ENCODE peak calls at places on chromosomes 11 and 22, in five cellular contexts. One of them, this sample, is unnamed.

GRCh38 chr11:78727816-78728215 is 153.2 kb upstream of the NARS2 start:
- DNase-seq in MM.1S: no peak
- DNase-seq in amniotic stem cell: no peak
- DNase-seq in Calu3: no peak
- DNase-seq in lower leg skin: no peak
- DNase-seq in this sample: no peak

GRCh38 chr11:119721129-119722120 is 7.6 kb downstream of the NECTIN1 start:
- DNase-seq in Calu3: peak
- DNase-seq in amniotic stem cell: no peak
- DNase-seq in lower leg skin: no peak
- DNase-seq in MM.1S: no peak
- DNase-seq in this sample: peak

GRCh38 chr11:125082611-125083311 is 19.7 kb downstream of the SLC37A2 start:
- DNase-seq in MM.1S: no peak
- DNase-seq in amniotic stem cell: no peak
- DNase-seq in Calu3: peak
- DNase-seq in lower leg skin: no peak
- DNase-seq in this sample: no peak

GRCh38 chr11:57779275-57779674 is 17.7 kb downstream of the CTNND1 start:
- DNase-seq in Calu3: peak
- DNase-seq in amniotic stem cell: no peak
- DNase-seq in MM.1S: no peak
- DNase-seq in lower leg skin: no peak
- DNase-seq in this sample: no peak

GRCh38 chr11:109027851-109028250 is 363.0 kb downstream of the DDX10 start:
- DNase-seq in Calu3: no peak
- DNase-seq in amniotic stem cell: no peak
- DNase-seq in MM.1S: no peak
- DNase-seq in lower leg skin: no peak
- DNase-seq in this sample: no peak

GRCh38 chr11:75536786-75537629 is 11.3 kb upstream of the GDPD5 start:
- DNase-seq in lower leg skin: no peak
- DNase-seq in MM.1S: no peak
- DNase-seq in Calu3: peak
- DNase-seq in amniotic stem cell: no peak
- DNase-seq in this sample: no peak

GRCh38 chr11:77150836-77151235 is 22.8 kb downstream of the MYO7A start:
- DNase-seq in amniotic stem cell: no peak
- DNase-seq in MM.1S: no peak
- DNase-seq in Calu3: no peak
- DNase-seq in lower leg skin: no peak
- DNase-seq in this sample: no peak

GRCh38 chr11:128940156-128940555 is 2.5 kb downstream of the TP53AIP1 start:
- DNase-seq in lower leg skin: no peak
- DNase-seq in MM.1S: peak
- DNase-seq in Calu3: no peak
- DNase-seq in amniotic stem cell: no peak
- DNase-seq in this sample: no peak

GRCh38 chr22:37686002-37686982 is at the start of gene NOL12:
- DNase-seq in amniotic stem cell: peak
- DNase-seq in lower leg skin: peak
- DNase-seq in MM.1S: peak
- DNase-seq in Calu3: peak
- DNase-seq in this sample: peak

GRCh38 chr11:126588630-126589491 is 233.4 kb downstream of the ST3GAL4 start:
- DNase-seq in amniotic stem cell: no peak
- DNase-seq in Calu3: no peak
- DNase-seq in MM.1S: no peak
- DNase-seq in lower leg skin: no peak
- DNase-seq in this sample: no peak

GRCh38 chr11:68002943-68003845 is 703 bp downstream of the UNC93B1 start:
- DNase-seq in amniotic stem cell: no peak
- DNase-seq in lower leg skin: no peak
- DNase-seq in Calu3: peak
- DNase-seq in MM.1S: peak
- DNase-seq in this sample: peak

GRCh38 chr11:66007201-66007634 is 4.6 kb upstream of the CST6 start:
- DNase-seq in amniotic stem cell: no peak
- DNase-seq in MM.1S: no peak
- DNase-seq in lower leg skin: no peak
- DNase-seq in Calu3: no peak
- DNase-seq in this sample: no peak

GRCh38 chr22:24162377-24162927 is 18.8 kb upstream of the SUSD2 start:
- DNase-seq in amniotic stem cell: no peak
- DNase-seq in lower leg skin: no peak
- DNase-seq in Calu3: no peak
- DNase-seq in MM.1S: no peak
- DNase-seq in this sample: no peak

GRCh38 chr11:36075053-36075452 is 131.2 kb downstream of the LDLRAD3 start:
- DNase-seq in Calu3: no peak
- DNase-seq in MM.1S: no peak
- DNase-seq in amniotic stem cell: peak
- DNase-seq in lower leg skin: no peak
- DNase-seq in this sample: no peak

GRCh38 chr22:32501797-32502290 is 27.2 kb downstream of the FBXO7 start:
- DNase-seq in lower leg skin: no peak
- DNase-seq in MM.1S: no peak
- DNase-seq in amniotic stem cell: no peak
- DNase-seq in Calu3: no peak
- DNase-seq in this sample: no peak

GRCh38 chr11:122851366-122852011 is 13.2 kb downstream of the CRTAM start:
- DNase-seq in lower leg skin: no peak
- DNase-seq in Calu3: no peak
- DNase-seq in MM.1S: peak
- DNase-seq in amniotic stem cell: no peak
- DNase-seq in this sample: peak

GRCh38 chr11:88363004-88363403 is 25.5 kb upstream of the CTSC start:
- DNase-seq in amniotic stem cell: no peak
- DNase-seq in Calu3: no peak
- DNase-seq in MM.1S: no peak
- DNase-seq in lower leg skin: no peak
- DNase-seq in this sample: no peak

GRCh38 chr11:132158696-132159095 is 788.3 kb downstream of the NTM start:
- DNase-seq in amniotic stem cell: no peak
- DNase-seq in lower leg skin: no peak
- DNase-seq in Calu3: no peak
- DNase-seq in MM.1S: no peak
- DNase-seq in this sample: no peak

GRCh38 chr11:14538271-14538925 is 18.2 kb upstream of the PSMA1 start:
- DNase-seq in lower leg skin: no peak
- DNase-seq in amniotic stem cell: no peak
- DNase-seq in Calu3: no peak
- DNase-seq in MM.1S: no peak
- DNase-seq in this sample: no peak

GRCh38 chr11:22208151-22208858 is 15.4 kb downstream of the ANO5 start:
- DNase-seq in MM.1S: no peak
- DNase-seq in lower leg skin: no peak
- DNase-seq in amniotic stem cell: no peak
- DNase-seq in Calu3: no peak
- DNase-seq in this sample: no peak

GRCh38 chr22:20653795-20654342 is 120.0 kb upstream of the SERPIND1 start:
- DNase-seq in lower leg skin: no peak
- DNase-seq in Calu3: no peak
- DNase-seq in MM.1S: no peak
- DNase-seq in amniotic stem cell: no peak
- DNase-seq in this sample: no peak

GRCh38 chr11:34065505-34066203 is 14.1 kb downstream of the CAPRIN1 start:
- DNase-seq in Calu3: no peak
- DNase-seq in lower leg skin: no peak
- DNase-seq in amniotic stem cell: no peak
- DNase-seq in MM.1S: no peak
- DNase-seq in this sample: no peak

GRCh38 chr22:42754658-42755057 is 34.0 kb upstream of the A4GALT start:
- DNase-seq in Calu3: peak
- DNase-seq in lower leg skin: no peak
- DNase-seq in MM.1S: no peak
- DNase-seq in amniotic stem cell: no peak
- DNase-seq in this sample: peak

GRCh38 chr11:126594921-126595367 is 239.5 kb downstream of the ST3GAL4 start:
- DNase-seq in Calu3: no peak
- DNase-seq in lower leg skin: no peak
- DNase-seq in MM.1S: no peak
- DNase-seq in amniotic stem cell: no peak
- DNase-seq in this sample: no peak

GRCh38 chr11:103358251-103358650 is 249.0 kb downstream of the DYNC2H1 start:
- DNase-seq in amniotic stem cell: no peak
- DNase-seq in lower leg skin: no peak
- DNase-seq in MM.1S: no peak
- DNase-seq in Calu3: no peak
- DNase-seq in this sample: no peak

GRCh38 chr11:131615611-131616010 is 245.2 kb downstream of the NTM start:
- DNase-seq in amniotic stem cell: no peak
- DNase-seq in Calu3: no peak
- DNase-seq in MM.1S: no peak
- DNase-seq in lower leg skin: no peak
- DNase-seq in this sample: no peak

GRCh38 chr11:16610738-16611388 is 127.6 kb upstream of the C11orf58 start:
- DNase-seq in MM.1S: no peak
- DNase-seq in Calu3: no peak
- DNase-seq in lower leg skin: no peak
- DNase-seq in amniotic stem cell: no peak
- DNase-seq in this sample: no peak

GRCh38 chr11:61119571-61119970 is 17.3 kb downstream of the CD5 start:
- DNase-seq in amniotic stem cell: no peak
- DNase-seq in MM.1S: no peak
- DNase-seq in Calu3: no peak
- DNase-seq in lower leg skin: no peak
- DNase-seq in this sample: no peak

GRCh38 chr11:7670631-7671030 is 2.7 kb downstream of the CYB5R2 start:
- DNase-seq in lower leg skin: no peak
- DNase-seq in amniotic stem cell: no peak
- DNase-seq in MM.1S: no peak
- DNase-seq in Calu3: no peak
- DNase-seq in this sample: no peak

GRCh38 chr11:69797156-69797555 is 22.0 kb upstream of the FGF4 start:
- DNase-seq in MM.1S: no peak
- DNase-seq in Calu3: no peak
- DNase-seq in lower leg skin: no peak
- DNase-seq in amniotic stem cell: no peak
- DNase-seq in this sample: no peak

This sample was measured in small intestine.